ENCODE peak calls at places on chromosomes 4 and X, in four cellular contexts. Z is stimulated activated naive B cell treated with anti-CD40 and anti-IgM and Interleukin-4, amounts not matched to agents 10 μg/mL and 1 μg/mL and 100 μg/mL, for 72 hours; C is NCI-H345; X is HEK293T. B is an unnamed sample.

GRCh38 chr4:52837716-52838558 is 24.2 kb upstream of the RASL11B start:
- DNase-seq in Z (no peak), C (no peak), X (no peak), B (no peak)

GRCh38 chr4:10204401-10205058 is 87.9 kb upstream of the WDR1 start:
- DNase-seq in Z (no peak), C (no peak), X (no peak), B (no peak)

GRCh38 chr4:16264798-16265197 is 38.5 kb upstream of the TAPT1 start:
- DNase-seq in C (peak), X (peak), Z (no peak), B (no peak)

GRCh38 chrX:124829930-124830329 is 483.6 kb downstream of the SH2D1A start:
- DNase-seq in X (no peak), Z (no peak), C (no peak), B (no peak)

GRCh38 chr4:115515379-115516171 is 402.2 kb upstream of the NDST4 start:
- DNase-seq in Z (no peak), X (no peak), C (no peak), B (no peak)

GRCh38 chrX:143788265-143788664 is 67.7 kb upstream of the SPANXN2 start:
- DNase-seq in X (peak), C (peak), Z (no peak), B (no peak)

GRCh38 chrX:79570524-79571240 is 203.5 kb upstream of the ITM2A start:
- DNase-seq in X (no peak), C (no peak), Z (no peak), B (no peak)

GRCh38 chr4:184362338-184362737 is 112.0 kb downstream of the IRF2 start:
- DNase-seq in Z (no peak), X (no peak), C (no peak), B (no peak)

GRCh38 chr4:68460085-68460484 is 12.8 kb downstream of the TMPRSS11E start:
- DNase-seq in X (no peak), Z (no peak), C (no peak), B (no peak)

GRCh38 chrX:50813843-50814661 is at the start of gene SHROOM4:
- DNase-seq in C (no peak), Z (no peak), X (no peak), B (no peak)

GRCh38 chr4:88981993-88982392 is 75.0 kb downstream of the FAM13A start:
- DNase-seq in C (no peak), Z (no peak), X (no peak), B (no peak)

GRCh38 chrX:109270580-109271484 is 211.1 kb downstream of the GUCY2F start:
- DNase-seq in C (no peak), Z (peak), X (no peak), B (no peak)

GRCh38 chrX:125998432-125998831 is 167.7 kb downstream of the DCAF12L2 start:
- DNase-seq in Z (no peak), X (peak), C (no peak), B (peak)

GRCh38 chrX:11970935-11971334 is 167.3 kb upstream of the FRMPD4 start:
- DNase-seq in C (no peak), Z (no peak), X (no peak), B (no peak)

GRCh38 chr4:99861120-99861905 is 32.9 kb downstream of the LAMTOR3 start:
- DNase-seq in Z (peak), C (peak), X (no peak), B (no peak)

GRCh38 chr4:87785858-87786509 is 13.4 kb upstream of the IBSP start:
- DNase-seq in C (no peak), X (no peak), Z (no peak), B (no peak)

GRCh38 chrX:138463476-138463875 is 248.0 kb downstream of the FGF13 start:
- DNase-seq in X (no peak), C (no peak), Z (no peak), B (no peak)

B was measured in NCI-H526 treated with DMSO at 0.1 percent for 48 hours.